ENCODE peak calls at places on chromosomes 3 and 15, in five cellular contexts. Q is A549, U is endothelial cell of umbilical vein, X is WTC11, T is HepG2. N is an unnamed sample.
A peak's percentile ranks its signal among the peaks of the same experiment; 100 is the strongest.

GRCh38 chr3:48855681-48856447 is 8.2 kb upstream of the PRKAR2A start:
- DNase-seq in Q (no peak), U (no peak), X (no peak), T (peak; percentile 87), N (no peak)

GRCh38 chr3:107927361-107928083 is 163.3 kb downstream of the CD47 start:
- DNase-seq in Q (peak; percentile 62), U (peak; percentile 81), X (peak; percentile 77), T (peak; percentile 66), N (peak; percentile 84)

GRCh38 chr3:50177346-50177745 is 14.1 kb upstream of the GNAT1 start:
- DNase-seq in Q (no peak), U (no peak), X (no peak), T (no peak), N (no peak)

GRCh38 chr3:189338366-189338765 is 166.6 kb downstream of the TPRG1 start:
- DNase-seq in Q (no peak), U (no peak), X (no peak), T (no peak), N (no peak)

GRCh38 chr3:38609386-38610111 is 39.9 kb downstream of the SCN5A start:
- DNase-seq in Q (no peak), U (no peak), X (no peak), T (no peak), N (no peak)

GRCh38 chr3:12443781-12444522 is 40.3 kb upstream of the TSEN2 start:
- DNase-seq in Q (no peak), U (no peak), X (no peak), T (no peak), N (no peak)

GRCh38 chr3:60053518-60054265 is 1003.9 kb upstream of the CFAP20DC start:
- DNase-seq in Q (no peak), U (no peak), X (no peak), T (no peak), N (no peak)

GRCh38 chr3:198071602-198072285 is 111.7 kb downstream of the LMLN start:
- DNase-seq in Q (peak; percentile 73), U (peak; percentile 79), X (no peak), T (peak; percentile 59), N (no peak)

GRCh38 chr3:50493086-50493485 is 10.3 kb downstream of the CACNA2D2 start:
- DNase-seq in Q (no peak), U (no peak), X (no peak), T (no peak), N (no peak)

GRCh38 chr15:88089019-88089603 is 167.4 kb downstream of the NTRK3 start:
- DNase-seq in Q (no peak), U (no peak), X (no peak), T (no peak), N (no peak)

GRCh38 chr15:69972436-69972835 is 125.3 kb downstream of the TLE3 start:
- DNase-seq in Q (no peak), U (no peak), X (no peak), T (no peak), N (no peak)

GRCh38 chr15:73957785-73958184 is 31.5 kb downstream of the LOXL1 start:
- DNase-seq in Q (no peak), U (no peak), X (no peak), T (no peak), N (no peak)

GRCh38 chr15:57395292-57395691 is 19.0 kb downstream of the CGNL1 start:
- DNase-seq in Q (peak; percentile 40), U (peak; percentile 91), X (no peak), T (no peak), N (no peak)

GRCh38 chr3:42502429-42503250 is at the start of gene VIPR1:
- DNase-seq in Q (peak; percentile 58), U (peak; percentile 47), X (peak; percentile 95), T (peak; percentile 30), N (peak; percentile 73)

GRCh38 chr3:126753191-126754160 is 49.4 kb downstream of the CHCHD6 start:
- DNase-seq in Q (no peak), U (no peak), X (no peak), T (peak; percentile 59), N (no peak)

GRCh38 chr15:41838400-41838897 is at the start of gene PLA2G4B:
- DNase-seq in Q (no peak), U (no peak), X (no peak), T (no peak), N (no peak)

GRCh38 chr3:26753109-26753508 is 130.5 kb downstream of the LRRC3B start:
- DNase-seq in Q (no peak), U (no peak), X (no peak), T (no peak), N (no peak)

GRCh38 chr3:179323197-179323901 is 518 bp downstream of the ZNF639 start:
- DNase-seq in Q (peak; percentile 58), U (peak; percentile 74), X (peak; percentile 61), T (peak; percentile 33), N (no peak)

GRCh38 chr3:48088749-48089466 is 72.7 kb upstream of the MAP4 start:
- DNase-seq in Q (peak; percentile 96), U (peak; percentile 99), X (peak; percentile 97), T (peak; percentile 89), N (peak; percentile 91)

GRCh38 chr3:169091196-169091595 is 572.3 kb downstream of the MECOM start:
- DNase-seq in Q (no peak), U (no peak), X (no peak), T (no peak), N (no peak)

GRCh38 chr15:47119349-47119748 is 598.0 kb upstream of the SEMA6D start:
- DNase-seq in Q (no peak), U (no peak), X (no peak), T (no peak), N (no peak)

GRCh38 chr3:7728566-7729519 is 772.8 kb upstream of the LMCD1 start:
- DNase-seq in Q (no peak), U (no peak), X (no peak), T (no peak), N (no peak)

GRCh38 chr3:38327335-38328009 is 19.1 kb upstream of the XYLB start:
- DNase-seq in Q (peak; percentile 14), U (peak; percentile 14), X (no peak), T (no peak), N (no peak)

GRCh38 chr3:49313902-49314676 is 25.8 kb downstream of the USP4 start:
- DNase-seq in Q (no peak), U (peak; percentile 49), X (no peak), T (no peak), N (no peak)

GRCh38 chr3:175185903-175186302 is 326.8 kb downstream of the NAALADL2 start:
- DNase-seq in Q (no peak), U (no peak), X (no peak), T (no peak), N (no peak)

GRCh38 chr3:130488769-130489450 is 28.1 kb upstream of the COL6A6 start:
- DNase-seq in Q (no peak), U (no peak), X (no peak), T (no peak), N (no peak)

GRCh38 chr3:11718582-11719405 is 75.1 kb upstream of the VGLL4 start:
- DNase-seq in Q (peak; percentile 58), U (peak; percentile 79), X (peak; percentile 68), T (peak; percentile 23), N (no peak)

GRCh38 chr3:37945803-37946530 is 44.6 kb upstream of the VILL start:
- DNase-seq in Q (peak; percentile 76), U (peak; percentile 87), X (no peak), T (no peak), N (no peak)

GRCh38 chr3:68904064-68904463 is 28.3 kb downstream of the TAFA4 start:
- DNase-seq in Q (no peak), U (no peak), X (no peak), T (no peak), N (no peak)

GRCh38 chr3:149816986-149817385 is 4.0 kb downstream of the RNF13 start:
- DNase-seq in Q (no peak), U (no peak), X (no peak), T (no peak), N (no peak)

DNA sequence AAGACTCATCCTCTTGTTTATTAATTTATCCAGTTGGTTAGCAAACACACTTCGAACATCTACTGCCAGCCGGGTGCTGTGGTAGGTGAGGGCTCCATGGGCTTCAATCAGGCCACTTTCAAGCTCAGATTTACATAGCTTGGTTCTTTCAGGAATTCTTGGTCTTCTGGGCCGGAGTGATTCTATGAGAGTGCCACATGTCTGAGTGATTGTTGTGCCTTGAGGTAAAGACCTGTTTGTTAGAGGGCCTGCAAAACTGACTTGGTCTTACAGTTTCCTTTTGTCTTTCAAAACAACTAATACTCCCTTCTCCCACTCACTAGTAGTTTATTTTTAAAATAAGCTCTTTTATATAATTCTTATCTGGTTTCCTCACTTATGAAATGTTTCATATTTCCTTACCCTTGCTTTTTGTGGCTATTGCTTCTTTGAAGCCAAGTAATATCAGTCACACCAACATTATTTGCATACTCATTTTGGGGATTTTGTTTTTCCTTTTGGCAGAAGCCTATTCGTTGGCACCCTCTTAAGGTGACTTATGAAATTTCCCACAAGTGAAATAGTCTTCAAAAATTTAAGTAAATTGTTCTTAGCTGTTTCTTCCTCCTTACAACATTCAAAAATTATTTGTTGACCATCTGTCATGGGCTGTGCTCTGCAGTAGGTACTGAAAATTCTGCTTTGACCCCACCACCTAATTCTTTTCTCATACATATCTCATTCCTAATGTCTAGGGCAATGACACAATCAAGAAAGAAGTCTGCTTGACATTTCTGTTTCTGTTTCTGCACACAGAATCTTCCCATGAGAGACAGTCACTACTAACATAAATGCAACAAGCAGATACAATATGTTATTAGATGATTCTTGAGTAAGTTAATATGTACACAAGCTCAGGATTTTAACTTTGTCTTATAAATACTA is 120.2 kb downstream of the LRRC28 start:
- DNase-seq in Q (no peak), U (peak; percentile 10), X (no peak), T (no peak), N (no peak)
- TF ChIP-seq JUN in Q (no peak), U (no peak), X (no peak), T (no peak), N (no peak)

DNA sequence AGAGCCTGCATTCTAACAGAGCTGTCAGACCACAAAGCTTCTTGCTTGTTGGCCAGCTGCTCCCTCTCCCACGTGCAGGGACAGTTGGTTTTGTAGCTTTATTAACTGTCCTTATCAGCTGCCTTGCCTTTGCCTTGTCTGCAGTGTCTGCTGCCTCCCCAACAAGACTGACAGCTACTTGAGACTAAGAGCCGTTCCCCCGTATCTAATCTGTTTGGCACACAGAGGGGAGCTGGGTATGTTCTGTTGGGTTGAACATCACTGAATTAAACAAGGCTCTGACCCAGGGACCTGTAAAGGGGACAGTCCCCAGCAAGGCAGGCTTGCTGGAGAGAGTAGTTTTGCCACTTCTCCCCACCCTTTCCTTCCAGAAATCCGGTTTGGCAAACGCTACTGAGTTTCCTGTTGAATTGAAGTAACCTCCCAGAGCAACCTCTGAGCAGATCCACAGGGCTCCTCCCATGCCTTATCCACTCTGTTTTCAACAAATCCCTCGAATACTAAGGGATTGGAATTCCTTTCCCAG is 116.1 kb downstream of the ANP32A start:
- DNase-seq in Q (no peak), U (peak; percentile 79), X (no peak), T (no peak), N (no peak)
- TF ChIP-seq JUN in Q (no peak), U (no peak), X (no peak), T (no peak), N (no peak)

GRCh38 chr3:98005438-98005837 is 29.7 kb downstream of the GABRR3 start:
- DNase-seq in Q (no peak), U (no peak), X (no peak), T (no peak), N (no peak)
- TF ChIP-seq JUN in Q (no peak), U (no peak), X (no peak), T (no peak), N (no peak)

DNA sequence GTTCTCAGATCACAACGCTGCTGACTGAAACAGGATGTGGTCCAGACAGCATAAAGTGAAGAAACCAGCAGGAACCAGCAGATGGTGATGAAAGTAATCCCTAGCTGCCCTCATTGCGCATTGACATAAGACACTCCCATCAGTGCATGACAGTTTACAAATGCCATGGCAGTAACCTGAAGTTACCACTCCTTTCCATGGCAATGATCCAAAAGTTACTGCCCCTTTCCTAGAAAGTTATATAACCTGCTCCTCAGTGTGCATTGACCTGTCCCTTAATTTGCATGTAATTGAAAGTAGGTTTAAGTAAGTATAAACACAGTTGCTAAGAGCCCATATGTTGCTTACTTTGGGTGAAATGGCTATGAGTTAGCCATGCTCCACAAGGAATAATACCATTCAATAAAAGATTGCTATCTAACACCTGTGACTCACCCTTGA is 149.1 kb upstream of the CD96 start:
- DNase-seq in Q (peak; percentile 46), U (no peak), X (no peak), T (no peak), N (no peak)
- TF ChIP-seq JUN in Q (no peak), U (no peak), X (no peak), T (no peak), N (no peak)